ENCODE peak calls at places on chromosomes 12 and 14, in five cellular contexts. P is endothelial cell of umbilical vein, H is Peyer's patch, A is heart left ventricle, S is body of pancreas. M is an unnamed sample.

GRCh38 chr12:10331642-10332239 is 24.1 kb downstream of the KLRD1 start:
- DNase-seq in A (no peak), H (no peak), S (no peak), P (peak; percentile 62), M (no peak)

GRCh38 chr14:71497645-71498086 is 434.6 kb upstream of the RGS6 start:
- DNase-seq in H (no peak), A (no peak), P (peak; percentile 25), S (peak; percentile 27), M (no peak)

GRCh38 chr12:118377891-118378470 is 1.6 kb downstream of the SUDS3 start:
- DNase-seq in H (peak; percentile 59), A (no peak), P (peak; percentile 69), S (peak; percentile 51), M (peak; percentile 54)

GRCh38 chr12:121223283-121223946 is 13.5 kb downstream of the P2RX4 start:
- DNase-seq in S (peak; percentile 36), H (peak; percentile 25), A (no peak), P (no peak), M (no peak)

GRCh38 chr14:38567728-38568127 is 311.8 kb upstream of the CLEC14A start:
- DNase-seq in S (no peak), P (no peak), A (no peak), H (no peak), M (no peak)

GRCh38 chr14:98404811-98405210 is 867.2 kb downstream of the BCL11B start:
- DNase-seq in A (no peak), S (no peak), H (no peak), P (no peak), M (no peak)

GRCh38 chr12:88325828-88326214 is 183.7 kb downstream of the TMTC3 start:
- DNase-seq in A (no peak), P (no peak), H (no peak), S (peak; percentile 8), M (no peak)

GRCh38 chr14:62866376-62866775 is 178.9 kb downstream of the KCNH5 start:
- DNase-seq in P (no peak), H (no peak), A (no peak), S (no peak), M (no peak)

GRCh38 chr12:452667-453210 is 7.0 kb upstream of the B4GALNT3 start:
- DNase-seq in P (no peak), H (no peak), S (no peak), A (peak; percentile 61), M (no peak)

GRCh38 chr14:103155013-103155412 is 31.8 kb downstream of the TNFAIP2 start:
- DNase-seq in P (no peak), S (peak; percentile 45), A (peak; percentile 91), H (peak; percentile 20), M (peak; percentile 80)

GRCh38 chr14:99684356-99684952 is 356 bp downstream of the CYP46A1 start:
- DNase-seq in A (no peak), P (no peak), H (no peak), S (no peak), M (peak; percentile 33)

GRCh38 chr12:19553177-19553576 is 113.9 kb downstream of the AEBP2 start:
- DNase-seq in S (no peak), A (no peak), H (no peak), P (no peak), M (no peak)

GRCh38 chr14:35897616-35898111 is 71.5 kb downstream of the BRMS1L start:
- DNase-seq in A (no peak), H (no peak), S (no peak), P (no peak), M (no peak)

GRCh38 chr12:69405466-69405865 is 45.9 kb downstream of the YEATS4 start:
- DNase-seq in S (peak; percentile 27), A (no peak), H (no peak), P (peak; percentile 92), M (no peak)

GRCh38 chr14:75442642-75443041 is 14.8 kb downstream of the JDP2 start:
- DNase-seq in P (no peak), S (no peak), A (no peak), H (no peak), M (no peak)

GRCh38 chr14:71948101-71948500 is 15.9 kb downstream of the RGS6 start:
- DNase-seq in A (no peak), S (no peak), H (no peak), P (no peak), M (no peak)

GRCh38 chr14:60482743-60483142 is 3.1 kb downstream of the C14orf39 start:
- DNase-seq in S (no peak), P (no peak), H (no peak), A (no peak), M (no peak)

GRCh38 chr12:64669270-64669842 is 59.1 kb downstream of the RASSF3 start:
- DNase-seq in H (peak; percentile 61), A (peak; percentile 68), P (peak; percentile 81), S (peak; percentile 34), M (peak; percentile 83)

GRCh38 chr12:2324375-2324774 is 271.6 kb downstream of the CACNA1C start:
- DNase-seq in H (no peak), P (peak; percentile 89), S (peak; percentile 82), A (no peak), M (no peak)

GRCh38 chr12:76299536-76300296 is 48.5 kb downstream of the BBS10 start:
- DNase-seq in A (no peak), P (no peak), S (no peak), H (no peak), M (no peak)

GRCh38 chr14:52692248-52692962 is 3.0 kb downstream of the ERO1A start:
- DNase-seq in P (no peak), S (no peak), A (no peak), H (no peak), M (no peak)

GRCh38 chr14:68623828-68624227 is 169.0 kb downstream of the ZFP36L1 start:
- DNase-seq in H (no peak), P (no peak), S (no peak), A (no peak), M (peak; percentile 52)

GRCh38 chr12:73769337-73769736 is 768.3 kb upstream of the ATXN7L3B start:
- DNase-seq in H (no peak), P (no peak), A (no peak), S (no peak), M (no peak)

GRCh38 chr12:122064780-122065588 is 13.6 kb upstream of the MLXIP start:
- DNase-seq in P (peak; percentile 69), A (peak; percentile 64), H (no peak), S (peak; percentile 77), M (no peak)

GRCh38 chr12:50507930-50508329 is 3.1 kb downstream of the DIP2B start:
- DNase-seq in H (no peak), P (no peak), S (no peak), A (no peak), M (no peak)

GRCh38 chr14:68978550-68978911 is 571 bp downstream of the ACTN1 start:
- DNase-seq in P (peak; percentile 33), S (peak; percentile 79), A (peak; percentile 75), H (no peak), M (peak; percentile 94)

GRCh38 chr14:53062856-53063255 is 90.3 kb downstream of the DDHD1 start:
- DNase-seq in A (no peak), S (no peak), H (no peak), P (no peak), M (no peak)

DNA sequence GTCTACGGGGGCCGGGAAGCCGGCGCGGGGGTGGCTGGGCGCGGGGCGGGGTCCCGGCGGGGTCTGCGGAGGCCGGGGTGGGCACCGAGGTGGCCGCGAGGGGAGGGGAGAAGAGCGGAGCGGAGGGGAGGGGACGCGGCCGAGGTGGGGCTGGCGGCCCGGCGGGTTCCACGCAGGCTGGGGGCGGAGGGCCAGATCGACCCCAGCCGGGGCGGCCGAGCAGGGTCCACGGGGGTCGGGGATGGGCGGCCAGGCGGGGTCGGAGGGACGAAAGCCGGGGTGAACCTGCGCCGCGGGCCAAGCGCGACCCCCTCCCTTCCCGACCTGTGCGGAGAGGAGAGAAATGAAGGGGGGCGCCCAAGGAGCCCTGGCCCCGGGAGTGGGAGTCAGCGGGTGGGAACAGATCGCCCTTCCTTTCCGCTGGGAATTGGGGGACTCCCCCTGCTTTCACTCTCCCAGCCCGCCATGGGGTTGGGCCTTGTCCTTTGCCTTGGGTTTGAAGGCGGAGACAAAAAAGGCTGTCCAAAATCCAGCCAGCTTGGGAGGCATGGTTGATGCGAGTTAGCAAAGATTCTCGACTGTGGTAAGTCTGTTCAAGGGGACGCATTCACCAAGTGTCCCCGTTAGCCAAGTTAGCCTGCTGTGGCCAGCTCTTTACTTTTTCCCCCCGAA is 493 bp upstream of the CKAP4 start:
- DNase-seq in P (peak; percentile 69), A (peak; percentile 77), S (peak; percentile 75), H (peak; percentile 53), M (peak; percentile 62)
- TF ChIP-seq POLR2A in P (peak; percentile 70), A (no peak), S (peak; percentile 67), H (no peak), M (no peak)

GRCh38 chr12:58081488-58081887 is 140.1 kb downstream of the ATP23 start:
- DNase-seq in A (no peak), H (no peak), S (no peak), P (no peak), M (no peak)
- TF ChIP-seq CTCF in A (no peak), H (no peak), S (no peak), P (no peak), M (no peak)

GRCh38 chr14:50532502-50533313 is at the start of gene MAP4K5:
- DNase-seq in A (peak; percentile 95), H (peak; percentile 88), S (peak; percentile 94), P (peak; percentile 90), M (peak; percentile 98)
- TF ChIP-seq POLR2A in A (no peak), H (peak; percentile 68), S (peak; percentile 53), P (peak; percentile 68), M (peak; percentile 16)

DNA sequence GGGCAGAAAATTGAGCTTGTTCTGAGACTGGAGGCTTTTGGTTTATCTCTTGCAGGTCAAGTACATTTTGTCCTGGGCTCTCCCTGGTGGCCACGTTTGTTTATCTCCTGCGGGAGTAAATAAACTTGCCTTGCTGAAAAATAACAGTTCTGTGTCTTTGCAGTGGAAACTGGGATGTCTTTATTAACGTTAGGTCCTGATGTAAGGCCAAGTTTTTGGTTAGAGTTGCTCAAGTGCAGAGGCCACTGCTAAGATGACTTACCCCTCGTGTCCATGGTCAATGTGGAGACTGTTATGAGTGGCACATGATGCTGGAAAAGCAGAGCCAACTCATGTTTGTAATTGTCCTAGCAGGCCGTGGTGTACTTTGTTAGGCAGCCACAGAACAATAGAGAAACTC is 3.8 kb downstream of the PTPN11 start:
- DNase-seq in S (no peak), H (no peak), P (no peak), A (no peak), M (no peak)
- TF ChIP-seq CTCF in S (no peak), H (no peak), P (no peak), A (no peak), M (no peak)

GRCh38 chr12:97903356-97903755 is 440.8 kb downstream of the RMST start:
- DNase-seq in H (no peak), S (no peak), A (no peak), P (no peak), M (no peak)

GRCh38 chr12:97899956-97900355 is 437.4 kb downstream of the RMST start:
- DNase-seq in H (no peak), P (no peak), A (no peak), S (no peak), M (no peak)

DNA sequence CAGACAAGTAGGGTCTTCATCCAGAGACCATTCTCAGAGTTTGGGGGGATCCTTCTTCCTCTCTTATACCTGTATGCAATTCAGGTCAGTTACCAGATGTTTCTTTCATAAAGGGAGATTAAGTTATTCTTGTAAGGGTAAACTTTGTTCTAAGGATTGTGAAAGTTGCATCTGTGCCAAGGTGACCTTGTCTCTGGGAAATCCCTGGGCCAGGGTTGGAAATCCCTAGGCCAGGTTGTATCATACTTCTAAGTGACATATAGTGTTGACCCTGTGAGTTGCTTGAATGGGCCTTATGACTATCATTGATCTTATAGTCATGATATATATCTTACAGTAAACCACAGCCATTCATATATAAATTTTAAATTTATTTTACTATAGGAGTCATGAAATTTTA is 436.9 kb downstream of the RMST start:
- DNase-seq in P (no peak), A (no peak), H (no peak), S (no peak), M (no peak)
- TF ChIP-seq POLR2A in P (no peak), A (no peak), H (no peak), S (no peak), M (no peak)

GRCh38 chr12:6667559-6668210 is 4.8 kb upstream of the ING4 start:
- DNase-seq in H (no peak), A (no peak), P (no peak), S (no peak), M (no peak)
- TF ChIP-seq CTCF in H (no peak), A (no peak), P (no peak), S (no peak), M (no peak)